ENCODE peak calls at places on chromosomes 4 and X, in four cellular contexts. O is ascending aorta, C is AG09309, H is cardiac muscle cell. S is an unnamed sample.
A peak's percentile ranks its signal among the peaks of the same experiment; 100 is the strongest.

GRCh38 chr4:99300934-99301333 is 10.1 kb upstream of the ADH1A start:
- DNase-seq in H (peak; percentile 99), O (peak; percentile 93), C (peak; percentile 89), S (peak; percentile 66)

GRCh38 chr4:89492476-89493110 is 185.0 kb upstream of the GPRIN3 start:
- DNase-seq in H (peak; percentile 86), O (no peak), C (peak; percentile 43), S (no peak)

GRCh38 chr4:154120690-154121089 is 331.8 kb upstream of the SFRP2 start:
- DNase-seq in H (no peak), C (no peak), O (no peak), S (no peak)

GRCh38 chr4:119025916-119026661 is 109.5 kb upstream of the MYOZ2 start:
- DNase-seq in H (peak; percentile 94), O (peak; percentile 87), C (peak; percentile 90), S (no peak)

GRCh38 chrX:25004485-25005032 is 11.2 kb downstream of the ARX start:
- DNase-seq in H (no peak), C (no peak), O (no peak), S (no peak)

GRCh38 chr4:78370625-78371372 is 180.8 kb upstream of the ANXA3 start:
- DNase-seq in O (no peak), H (peak; percentile 57), C (no peak), S (peak; percentile 74)

GRCh38 chr4:86218721-86219481 is 141.0 kb downstream of the MAPK10 start:
- DNase-seq in O (no peak), C (peak; percentile 7), H (peak; percentile 89), S (no peak)

GRCh38 chr4:41787931-41788330 is 39.4 kb upstream of the PHOX2B start:
- DNase-seq in O (no peak), H (no peak), C (no peak), S (no peak)

GRCh38 chr4:110849461-110849860 is 226.6 kb upstream of the PITX2 start:
- DNase-seq in C (no peak), H (no peak), O (no peak), S (no peak)

GRCh38 chr4:165656829-165657467 is 216.1 kb upstream of the TLL1 start:
- DNase-seq in H (no peak), O (no peak), C (no peak), S (peak; percentile 62)

GRCh38 chr4:16597829-16598228 is 300.6 kb downstream of the LDB2 start:
- DNase-seq in C (no peak), O (no peak), H (peak; percentile 34), S (no peak)

GRCh38 chr4:77194989-77195388 is 38.0 kb downstream of the CCNG2 start:
- DNase-seq in C (no peak), O (no peak), H (no peak), S (no peak)

GRCh38 chr4:11424000-11424399 is 4.7 kb downstream of the HS3ST1 start:
- DNase-seq in C (no peak), H (peak; percentile 75), O (no peak), S (no peak)

GRCh38 chr4:169443748-169444147 is 168.6 kb downstream of the NEK1 start:
- DNase-seq in C (no peak), H (no peak), O (no peak), S (no peak)

GRCh38 chr4:87073570-87074470 is 139.0 kb downstream of the AFF1 start:
- DNase-seq in H (peak; percentile 37), C (no peak), O (no peak), S (peak; percentile 83)

GRCh38 chr4:139875456-139875855 is 209.8 kb downstream of the MGST2 start:
- DNase-seq in H (no peak), C (no peak), O (no peak), S (no peak)

GRCh38 chr4:168309781-168310180 is 8.8 kb downstream of the DDX60 start:
- DNase-seq in H (peak; percentile 67), O (no peak), C (no peak), S (peak; percentile 23)

GRCh38 chrX:45851434-45851991 is 650.8 kb upstream of the DIPK2B start:
- DNase-seq in H (no peak), O (no peak), C (no peak), S (no peak)

GRCh38 chr4:22356996-22357596 is 158.8 kb downstream of the ADGRA3 start:
- DNase-seq in C (peak; percentile 29), O (no peak), H (peak; percentile 57), S (peak; percentile 10)

GRCh38 chrX:85244411-85245210 is 820 bp downstream of the ZNF711 start:
- DNase-seq in O (no peak), C (no peak), H (peak; percentile 24), S (no peak)

GRCh38 chrX:112687189-112687691 is 7.5 kb upstream of the LHFPL1 start:
- DNase-seq in C (no peak), H (peak; percentile 50), O (no peak), S (no peak)

GRCh38 chr4:71231073-71231752 is 107.6 kb upstream of the SLC4A4 start:
- DNase-seq in O (peak; percentile 92), H (peak; percentile 62), C (peak; percentile 65), S (peak; percentile 43)

GRCh38 chr4:113707013-113707412 is 54.5 kb downstream of the CAMK2D start:
- DNase-seq in O (no peak), C (peak; percentile 20), H (peak; percentile 14), S (no peak)

GRCh38 chrX:101208152-101208905 is 11.3 kb upstream of the DRP2 start:
- DNase-seq in O (no peak), H (peak; percentile 53), C (no peak), S (no peak)

GRCh38 chrX:139766545-139766983 is 58.6 kb upstream of the MCF2 start:
- DNase-seq in H (no peak), C (no peak), O (no peak), S (no peak)

GRCh38 chr4:110003401-110004187 is 90.9 kb downstream of the EGF start:
- DNase-seq in H (no peak), C (no peak), O (no peak), S (no peak)

GRCh38 chr4:98828801-98829200 is 100.1 kb downstream of the EIF4E start:
- DNase-seq in H (no peak), O (no peak), C (no peak), S (peak; percentile 21)

GRCh38 chr4:80136238-80136637 is 61.1 kb upstream of the PRDM8 start:
- DNase-seq in C (no peak), H (no peak), O (no peak), S (peak; percentile 70)

GRCh38 chr4:26859762-26860156 is 882 bp upstream of the STIM2 start:
- DNase-seq in C (no peak), O (no peak), H (no peak), S (no peak)

GRCh38 chr4:148239406-148239805 is 202.8 kb downstream of the NR3C2 start:
- DNase-seq in H (no peak), C (no peak), O (no peak), S (no peak)

GRCh38 chr4:104015680-104016079 is 295.9 kb upstream of the TACR3 start:
- DNase-seq in H (peak; percentile 2), C (no peak), O (no peak), S (no peak)

GRCh38 chr4:118975487-118976192 is 87.0 kb downstream of the SYNPO2 start:
- DNase-seq in O (no peak), H (no peak), C (no peak), S (no peak)

GRCh38 chr4:155591201-155591600 is 75.4 kb upstream of the GUCY1A1 start:
- DNase-seq in H (no peak), O (no peak), C (no peak), S (no peak)

GRCh38 chrX:41350150-41350975 is 16.4 kb downstream of the DDX3X start:
- DNase-seq in O (peak; percentile 27), H (peak; percentile 29), C (no peak), S (no peak)

DNA sequence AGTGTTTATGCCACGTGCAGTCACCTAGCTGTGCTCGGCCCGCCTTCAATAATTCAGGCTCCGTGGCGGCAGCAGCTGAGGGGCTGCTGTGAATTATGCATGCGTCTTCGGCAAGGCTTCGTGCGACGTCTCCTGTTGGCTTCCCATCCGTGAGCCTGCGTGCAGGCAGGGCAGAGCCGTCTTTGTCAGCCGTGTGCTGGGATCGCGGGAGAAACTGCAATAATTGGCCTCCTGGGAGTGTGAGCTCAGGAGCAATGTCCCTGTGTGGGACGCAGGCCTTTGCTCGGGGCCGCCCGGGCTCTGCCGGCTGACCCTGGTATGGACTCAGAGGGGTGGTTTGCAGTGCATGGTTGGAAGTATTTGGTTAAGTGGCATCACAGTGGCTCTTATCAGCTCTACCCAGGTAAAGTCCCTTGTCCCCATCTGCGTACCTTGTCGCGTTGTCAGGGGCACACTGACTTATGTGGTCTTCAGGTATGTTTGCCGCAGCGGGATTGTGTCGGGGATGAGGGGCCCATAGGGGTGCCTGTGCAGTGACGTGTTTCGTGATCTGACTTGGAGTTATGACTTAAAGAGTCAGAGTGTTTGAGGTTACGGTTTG is 34.5 kb upstream of the HGFAC start:
- DNase-seq in H (no peak), O (peak; percentile 53), C (no peak), S (no peak)
- H3K4me3 ChIP-seq in H (no peak overlapping the region), O (no peak overlapping the region), C (no peak overlapping the region), S (no peak overlapping the region)

GRCh38 chr4:184287697-184288255 is 70.1 kb upstream of the ENPP6 start:
- DNase-seq in O (no peak), C (peak; percentile 23), H (peak; percentile 79), S (peak; percentile 84)
- TF ChIP-seq CTCF in O (peak; percentile 48), C (peak; percentile 52), H (peak; percentile 38), S (peak; percentile 39)

GRCh38 chr4:1348014-1348513 is 1.1 kb downstream of the UVSSA start:
- DNase-seq in C (no peak), O (no peak), H (no peak), S (no peak)
- H3K4me3 ChIP-seq in C (peak overlapping the region; percentile 62), O (peak overlapping the region; percentile 97), H (peak overlapping the region; percentile 67), S (peak overlapping the region; percentile 75)

GRCh38 chr4:176635372-176636261 is 157.1 kb downstream of the VEGFC start:
- DNase-seq in H (peak; percentile 85), C (peak; percentile 72), O (no peak), S (no peak)
- TF ChIP-seq CTCF in H (no peak), C (peak; percentile 15), O (no peak), S (no peak)

DNA sequence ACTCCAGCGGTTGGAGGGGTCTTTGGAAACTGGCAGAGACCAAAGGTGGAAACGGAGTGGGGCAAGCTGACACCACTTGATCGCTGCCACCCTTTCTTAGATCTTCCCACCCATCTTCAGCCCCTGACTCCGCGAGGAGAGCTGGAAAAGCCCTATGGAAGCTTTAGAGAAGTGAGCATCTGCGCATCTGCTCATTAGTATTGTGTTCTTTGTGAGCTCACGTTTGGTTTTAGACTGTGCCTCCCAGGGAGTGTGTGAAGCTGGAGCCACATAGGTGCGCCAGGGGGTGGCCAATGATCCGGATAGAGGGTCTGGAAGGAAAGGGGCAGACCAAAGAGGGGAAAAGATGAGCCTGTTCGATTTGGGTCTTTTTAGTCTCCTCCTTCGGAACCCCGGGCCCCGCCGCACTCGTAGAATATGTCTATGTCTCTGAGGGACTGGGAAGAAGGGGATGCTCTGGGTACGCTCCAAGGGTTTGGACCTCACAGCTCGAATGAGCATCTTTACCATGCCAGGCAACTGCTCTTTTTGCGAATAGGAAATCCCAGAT is 564 bp upstream of the DKK2 start:
- DNase-seq in C (no peak), H (no peak), O (peak; percentile 50), S (no peak)
- H3K4me3 ChIP-seq in C (peak overlapping the region; percentile 51), H (peak overlapping the region; percentile 30), O (peak overlapping the region; percentile 49), S (no peak overlapping the region)

S was measured in LNCaP clone FGC.